ENCODE peak calls at places on chromosomes 16 and 17, in four cellular contexts. One of them, this sample, is unnamed.

GRCh38 chr16:30904114-30904780 is 7.8 kb downstream of the CTF1 start:
- DNase-seq in stomach: no peak
- DNase-seq in SK-N-SH: no peak
- DNase-seq in GM23338: no peak
- DNase-seq in this sample: no peak

GRCh38 chr17:77325826-77326581 is 185.2 kb downstream of the SEC14L1 start:
- DNase-seq in GM23338: no peak
- DNase-seq in SK-N-SH: no peak
- DNase-seq in stomach: peak
- DNase-seq in this sample: no peak

GRCh38 chr17:44830359-44831269 is 527 bp upstream of the GJC1 start:
- DNase-seq in GM23338: peak
- DNase-seq in stomach: no peak
- DNase-seq in SK-N-SH: no peak
- DNase-seq in this sample: no peak

GRCh38 chr17:64118452-64118979 is 11.4 kb downstream of the ERN1 start:
- DNase-seq in GM23338: no peak
- DNase-seq in stomach: peak
- DNase-seq in SK-N-SH: no peak
- DNase-seq in this sample: no peak

GRCh38 chr16:3045758-3046505 is 429 bp upstream of the MMP25 start:
- DNase-seq in GM23338: peak
- DNase-seq in SK-N-SH: peak
- DNase-seq in stomach: no peak
- DNase-seq in this sample: no peak

GRCh38 chr17:29193146-29193545 is 12.9 kb upstream of the MYO18A start:
- DNase-seq in stomach: no peak
- DNase-seq in GM23338: no peak
- DNase-seq in SK-N-SH: no peak
- DNase-seq in this sample: no peak

GRCh38 chr17:14427914-14428639 is 127.2 kb downstream of the HS3ST3B1 start:
- DNase-seq in GM23338: no peak
- DNase-seq in stomach: no peak
- DNase-seq in SK-N-SH: no peak
- DNase-seq in this sample: no peak

GRCh38 chr16:81198635-81199034 is 39.9 kb upstream of the BCO1 start:
- DNase-seq in GM23338: no peak
- DNase-seq in stomach: no peak
- DNase-seq in SK-N-SH: no peak
- DNase-seq in this sample: no peak

GRCh38 chr17:70276931-70277330 is 107.6 kb downstream of the KCNJ2 start:
- DNase-seq in GM23338: no peak
- DNase-seq in stomach: no peak
- DNase-seq in SK-N-SH: no peak
- DNase-seq in this sample: no peak

GRCh38 chr17:74619077-74619673 is 4.4 kb downstream of the CD300E start:
- DNase-seq in SK-N-SH: no peak
- DNase-seq in stomach: no peak
- DNase-seq in GM23338: no peak
- DNase-seq in this sample: no peak

GRCh38 chr17:43356450-43356849 is 42.3 kb upstream of the ARL4D start:
- DNase-seq in SK-N-SH: no peak
- DNase-seq in GM23338: no peak
- DNase-seq in stomach: no peak
- DNase-seq in this sample: no peak

GRCh38 chr17:74276051-74276476 is 2.0 kb downstream of the DNAI2 start:
- DNase-seq in GM23338: no peak
- DNase-seq in stomach: no peak
- DNase-seq in SK-N-SH: no peak
- DNase-seq in this sample: no peak

GRCh38 chr17:79623786-79624657 is 13.2 kb upstream of the RBFOX3 start:
- DNase-seq in GM23338: no peak
- DNase-seq in stomach: no peak
- DNase-seq in SK-N-SH: peak
- DNase-seq in this sample: no peak

GRCh38 chr16:46947900-46948547 is 25.4 kb downstream of the DNAJA2 start:
- DNase-seq in SK-N-SH: peak
- DNase-seq in GM23338: peak
- DNase-seq in stomach: peak
- DNase-seq in this sample: no peak

GRCh38 chr16:55543470-55543869 is 23.0 kb upstream of the CAPNS2 start:
- DNase-seq in stomach: no peak
- DNase-seq in SK-N-SH: peak
- DNase-seq in GM23338: peak
- DNase-seq in this sample: no peak

GRCh38 chr17:76748657-76749056 is 10.7 kb downstream of the MFSD11 start:
- DNase-seq in stomach: no peak
- DNase-seq in GM23338: no peak
- DNase-seq in SK-N-SH: no peak
- DNase-seq in this sample: no peak

GRCh38 chr16:12602811-12603698 is 200.6 kb downstream of the CPPED1 start:
- DNase-seq in stomach: no peak
- DNase-seq in SK-N-SH: no peak
- DNase-seq in GM23338: no peak
- DNase-seq in this sample: no peak

GRCh38 chr16:79334127-79334526 is 266.4 kb downstream of the MAF start:
- DNase-seq in GM23338: peak
- DNase-seq in SK-N-SH: no peak
- DNase-seq in stomach: no peak
- DNase-seq in this sample: no peak

GRCh38 chr17:77644981-77645380 is 313.5 kb upstream of the TNRC6C start:
- DNase-seq in stomach: no peak
- DNase-seq in GM23338: peak
- DNase-seq in SK-N-SH: no peak
- DNase-seq in this sample: no peak

GRCh38 chr17:80270104-80270503 is 9.5 kb downstream of the RNF213 start:
- DNase-seq in SK-N-SH: no peak
- DNase-seq in GM23338: peak
- DNase-seq in stomach: no peak
- DNase-seq in this sample: no peak

GRCh38 chr17:76539631-76540271 is at the start of gene PRCD:
- DNase-seq in SK-N-SH: peak
- DNase-seq in stomach: no peak
- DNase-seq in GM23338: peak
- DNase-seq in this sample: no peak

GRCh38 chr16:58128721-58129096 is 472 bp downstream of the CFAP20 start:
- DNase-seq in stomach: no peak
- DNase-seq in SK-N-SH: peak
- DNase-seq in GM23338: peak
- DNase-seq in this sample: no peak

GRCh38 chr16:30092373-30093010 is 768 bp upstream of the TBX6 start:
- DNase-seq in GM23338: peak
- DNase-seq in SK-N-SH: peak
- DNase-seq in stomach: peak
- DNase-seq in this sample: no peak

GRCh38 chr16:73713817-73714495 is 582.7 kb upstream of the PSMD7 start:
- DNase-seq in GM23338: peak
- DNase-seq in SK-N-SH: peak
- DNase-seq in stomach: no peak
- DNase-seq in this sample: no peak

GRCh38 chr17:38898291-38898679 is 27.1 kb upstream of the LASP1NB start:
- DNase-seq in GM23338: no peak
- DNase-seq in SK-N-SH: no peak
- DNase-seq in stomach: no peak
- DNase-seq in this sample: no peak

GRCh38 chr17:57519199-57519598 is 225.9 kb downstream of the CCDC182 start:
- DNase-seq in SK-N-SH: no peak
- DNase-seq in GM23338: no peak
- DNase-seq in stomach: no peak
- DNase-seq in this sample: no peak

GRCh38 chr16:89048871-89049422 is 44.7 kb upstream of the ACSF3 start:
- DNase-seq in SK-N-SH: no peak
- DNase-seq in GM23338: no peak
- DNase-seq in stomach: no peak
- DNase-seq in this sample: no peak

GRCh38 chr17:62626719-62627218 is 701 bp upstream of the MRC2 start:
- DNase-seq in SK-N-SH: peak
- DNase-seq in GM23338: peak
- DNase-seq in stomach: no peak
- DNase-seq in this sample: no peak
- TF ChIP-seq POLR2AphosphoS5 in SK-N-SH: peak
- TF ChIP-seq POLR2AphosphoS5 in GM23338: peak
- TF ChIP-seq POLR2AphosphoS5 in stomach: no peak
- TF ChIP-seq POLR2AphosphoS5 in this sample: no peak

GRCh38 chr17:49496866-49497146 is 1.7 kb downstream of the NGFR start:
- DNase-seq in GM23338: no peak
- DNase-seq in SK-N-SH: no peak
- DNase-seq in stomach: no peak
- DNase-seq in this sample: no peak
- H3K4me3 ChIP-seq in GM23338: peak
- H3K4me3 ChIP-seq in SK-N-SH: peak
- H3K4me3 ChIP-seq in stomach: peak
- H3K4me3 ChIP-seq in this sample: peak

DNA sequence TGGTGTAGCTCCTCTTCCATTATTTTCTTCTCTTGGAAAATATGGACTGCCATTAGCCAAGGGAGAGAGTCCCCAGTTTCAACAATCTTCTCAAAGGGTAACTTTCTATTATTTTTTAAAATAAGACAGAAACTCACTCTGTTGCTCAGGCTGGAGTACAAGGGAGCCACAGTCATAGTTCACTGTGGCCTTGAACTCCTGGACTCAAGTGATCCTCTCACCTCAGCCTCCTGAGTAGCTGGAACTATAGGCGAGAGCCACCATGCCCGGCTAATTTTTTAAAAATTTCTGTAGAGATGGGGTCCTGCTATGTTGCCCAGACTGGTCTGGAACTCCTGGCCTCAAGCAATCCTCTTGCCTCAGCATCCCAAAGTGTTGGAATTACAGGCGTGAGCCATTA is 13.1 kb downstream of the COG4 start:
- DNase-seq in stomach: no peak
- DNase-seq in GM23338: no peak
- DNase-seq in SK-N-SH: no peak
- DNase-seq in this sample: no peak
- TF ChIP-seq POLR2AphosphoS5 in stomach: no peak
- TF ChIP-seq POLR2AphosphoS5 in GM23338: no peak
- TF ChIP-seq POLR2AphosphoS5 in SK-N-SH: no peak
- TF ChIP-seq POLR2AphosphoS5 in this sample: no peak

GRCh38 chr17:16287563-16288027 is 65.7 kb downstream of the CENPV start:
- DNase-seq in stomach: peak
- DNase-seq in SK-N-SH: no peak
- DNase-seq in GM23338: no peak
- DNase-seq in this sample: no peak
- H3K4me3 ChIP-seq in stomach: no peak
- H3K4me3 ChIP-seq in SK-N-SH: no peak
- H3K4me3 ChIP-seq in GM23338: no peak
- H3K4me3 ChIP-seq in this sample: peak

DNA sequence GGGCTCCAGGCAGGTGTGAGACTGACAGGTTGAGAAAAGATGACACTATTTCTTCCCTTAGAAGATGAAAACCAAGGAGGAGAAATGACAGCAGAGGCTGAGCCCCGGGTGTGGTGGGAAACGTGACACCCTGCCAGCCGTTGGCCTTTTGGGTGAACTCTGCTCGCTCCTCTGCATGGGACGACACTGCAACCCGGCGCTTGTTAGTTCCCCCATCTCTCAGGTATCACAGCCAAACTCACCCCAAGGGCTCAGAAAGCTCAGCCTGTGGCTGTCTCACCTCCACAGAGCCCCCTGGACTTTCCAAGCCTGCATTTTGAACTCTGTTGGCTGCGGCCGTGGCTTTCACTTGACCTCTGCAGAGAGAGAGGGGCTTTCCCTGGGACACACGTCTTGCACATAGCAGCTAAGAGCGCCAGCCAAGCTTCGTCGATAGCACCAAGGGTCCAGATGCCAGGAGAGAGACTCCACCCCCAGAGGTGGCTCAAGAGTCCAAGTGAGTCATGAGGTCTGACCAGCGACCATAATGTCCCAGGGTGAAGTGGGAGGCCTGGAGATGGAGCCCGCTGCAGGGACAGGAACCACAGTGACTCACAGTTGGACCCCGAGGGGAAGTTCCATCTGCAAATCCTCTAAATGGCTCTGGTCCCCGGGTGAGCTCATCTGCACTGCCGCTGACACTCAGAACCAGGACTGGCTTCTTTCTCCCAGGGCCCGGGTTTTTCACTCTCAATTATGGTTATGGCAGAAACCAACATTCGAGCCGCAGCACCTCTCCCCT is 301.9 kb downstream of the SOX9 start:
- DNase-seq in SK-N-SH: peak
- DNase-seq in GM23338: no peak
- DNase-seq in stomach: peak
- DNase-seq in this sample: no peak
- TF ChIP-seq POLR2AphosphoS5 in SK-N-SH: no peak
- TF ChIP-seq POLR2AphosphoS5 in GM23338: no peak
- TF ChIP-seq POLR2AphosphoS5 in stomach: peak
- TF ChIP-seq POLR2AphosphoS5 in this sample: no peak

GRCh38 chr16:85353839-85354622 is 241.8 kb upstream of the CIBAR2 start:
- DNase-seq in stomach: peak
- DNase-seq in SK-N-SH: no peak
- DNase-seq in GM23338: no peak
- DNase-seq in this sample: no peak
- H3K4me3 ChIP-seq in stomach: no peak
- H3K4me3 ChIP-seq in SK-N-SH: no peak
- H3K4me3 ChIP-seq in GM23338: no peak
- H3K4me3 ChIP-seq in this sample: peak

GRCh38 chr17:40287494-40288369 is at the start of gene CDC6:
- DNase-seq in GM23338: peak
- DNase-seq in SK-N-SH: peak
- DNase-seq in stomach: peak
- DNase-seq in this sample: peak
- TF ChIP-seq POLR2AphosphoS5 in GM23338: peak
- TF ChIP-seq POLR2AphosphoS5 in SK-N-SH: peak
- TF ChIP-seq POLR2AphosphoS5 in stomach: peak
- TF ChIP-seq POLR2AphosphoS5 in this sample: peak

DNA sequence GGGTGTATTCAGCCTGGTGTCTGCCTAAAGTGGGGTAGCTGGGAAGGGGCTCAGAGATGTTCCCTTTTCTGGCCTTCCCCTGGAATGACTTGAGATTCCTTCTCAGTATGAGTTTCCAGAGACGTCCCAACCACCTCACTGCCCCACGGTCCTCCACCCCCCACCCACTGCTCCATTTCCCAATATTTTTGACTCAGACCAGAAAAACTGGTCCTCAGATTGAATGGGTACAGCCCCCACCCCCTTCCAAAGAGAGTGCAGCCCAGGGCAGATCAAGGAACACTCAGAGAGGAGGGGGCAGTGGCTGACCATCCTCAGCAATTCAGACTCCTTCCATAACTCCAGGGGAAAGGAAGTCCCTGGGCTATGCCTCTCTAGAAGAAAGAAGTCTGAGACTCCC is 3.2 kb downstream of the ACLY start:
- DNase-seq in SK-N-SH: no peak
- DNase-seq in GM23338: no peak
- DNase-seq in stomach: no peak
- DNase-seq in this sample: no peak
- H3K4me3 ChIP-seq in SK-N-SH: no peak
- H3K4me3 ChIP-seq in GM23338: peak
- H3K4me3 ChIP-seq in stomach: no peak
- H3K4me3 ChIP-seq in this sample: peak

This sample was measured in SK-N-MC.